ENCODE peak calls at places on chromosomes 2 and 18, in eight cellular contexts. One of them, this sample, is unnamed. For H3K4me1, the result is how much of the 10 kb centered on the place peaks cover.

GRCh38 chr2:230908595-230909191 is 16.3 kb downstream of the GPR55 start:
- DNase-seq in psoas muscle: no peak
- DNase-seq in heart right ventricle: no peak
- DNase-seq in GM23248: peak
- DNase-seq in neural progenitor cell: no peak
- DNase-seq in CD8-positive, alpha-beta T cell: no peak
- DNase-seq in K562: peak
- DNase-seq in endothelial cell of umbilical vein: no peak
- DNase-seq in this sample: no peak

GRCh38 chr2:9347411-9347853 is 75.9 kb downstream of the ITGB1BP1 start:
- DNase-seq in K562: no peak
- DNase-seq in psoas muscle: peak
- DNase-seq in GM23248: peak
- DNase-seq in neural progenitor cell: no peak
- DNase-seq in CD8-positive, alpha-beta T cell: no peak
- DNase-seq in endothelial cell of umbilical vein: peak
- DNase-seq in heart right ventricle: peak
- DNase-seq in this sample: no peak

GRCh38 chr2:181354626-181355025 is 102.6 kb upstream of the ITGA4 start:
- DNase-seq in psoas muscle: no peak
- DNase-seq in endothelial cell of umbilical vein: no peak
- DNase-seq in K562: no peak
- DNase-seq in neural progenitor cell: no peak
- DNase-seq in CD8-positive, alpha-beta T cell: no peak
- DNase-seq in heart right ventricle: no peak
- DNase-seq in GM23248: peak
- DNase-seq in this sample: no peak

GRCh38 chr2:238240761-238241711 is 1.2 kb upstream of the HES6 start:
- DNase-seq in heart right ventricle: peak
- DNase-seq in K562: peak
- DNase-seq in CD8-positive, alpha-beta T cell: no peak
- DNase-seq in psoas muscle: peak
- DNase-seq in GM23248: peak
- DNase-seq in endothelial cell of umbilical vein: peak
- DNase-seq in neural progenitor cell: peak
- DNase-seq in this sample: no peak

GRCh38 chr2:127170452-127171197 is 49.5 kb downstream of the CYP27C1 start:
- DNase-seq in K562: no peak
- DNase-seq in neural progenitor cell: no peak
- DNase-seq in CD8-positive, alpha-beta T cell: no peak
- DNase-seq in endothelial cell of umbilical vein: no peak
- DNase-seq in GM23248: no peak
- DNase-seq in heart right ventricle: no peak
- DNase-seq in psoas muscle: no peak
- DNase-seq in this sample: no peak

GRCh38 chr2:86522711-86523110 is 40.5 kb downstream of the CHMP3 start:
- DNase-seq in CD8-positive, alpha-beta T cell: no peak
- DNase-seq in K562: no peak
- DNase-seq in neural progenitor cell: no peak
- DNase-seq in heart right ventricle: no peak
- DNase-seq in psoas muscle: no peak
- DNase-seq in endothelial cell of umbilical vein: no peak
- DNase-seq in GM23248: no peak
- DNase-seq in this sample: no peak

GRCh38 chr18:63850010-63850409 is 37.5 kb upstream of the SERPINB2 start:
- DNase-seq in endothelial cell of umbilical vein: peak
- DNase-seq in heart right ventricle: no peak
- DNase-seq in GM23248: peak
- DNase-seq in psoas muscle: no peak
- DNase-seq in neural progenitor cell: peak
- DNase-seq in CD8-positive, alpha-beta T cell: no peak
- DNase-seq in K562: no peak
- DNase-seq in this sample: no peak

GRCh38 chr2:119683717-119684443 is 4.9 kb downstream of the TMEM177 start:
- DNase-seq in heart right ventricle: no peak
- DNase-seq in GM23248: no peak
- DNase-seq in neural progenitor cell: no peak
- DNase-seq in CD8-positive, alpha-beta T cell: no peak
- DNase-seq in K562: peak
- DNase-seq in endothelial cell of umbilical vein: no peak
- DNase-seq in psoas muscle: no peak
- DNase-seq in this sample: no peak

GRCh38 chr2:88452980-88453582 is 588 bp upstream of the FOXI3 start:
- DNase-seq in K562: no peak
- DNase-seq in neural progenitor cell: peak
- DNase-seq in GM23248: no peak
- DNase-seq in psoas muscle: no peak
- DNase-seq in CD8-positive, alpha-beta T cell: no peak
- DNase-seq in endothelial cell of umbilical vein: peak
- DNase-seq in heart right ventricle: no peak
- DNase-seq in this sample: no peak

GRCh38 chr18:66013976-66014375 is 263.2 kb downstream of the CDH7 start:
- DNase-seq in GM23248: no peak
- DNase-seq in endothelial cell of umbilical vein: no peak
- DNase-seq in CD8-positive, alpha-beta T cell: no peak
- DNase-seq in heart right ventricle: no peak
- DNase-seq in neural progenitor cell: no peak
- DNase-seq in psoas muscle: no peak
- DNase-seq in K562: no peak
- DNase-seq in this sample: no peak

GRCh38 chr2:29562896-29563295 is 358.5 kb downstream of the ALK start:
- DNase-seq in psoas muscle: no peak
- DNase-seq in neural progenitor cell: no peak
- DNase-seq in CD8-positive, alpha-beta T cell: no peak
- DNase-seq in endothelial cell of umbilical vein: no peak
- DNase-seq in K562: no peak
- DNase-seq in heart right ventricle: no peak
- DNase-seq in GM23248: no peak
- DNase-seq in this sample: no peak

GRCh38 chr2:17538022-17538843 is 2.3 kb upstream of the VSNL1 start:
- DNase-seq in endothelial cell of umbilical vein: peak
- DNase-seq in GM23248: peak
- DNase-seq in heart right ventricle: no peak
- DNase-seq in psoas muscle: no peak
- DNase-seq in K562: no peak
- DNase-seq in neural progenitor cell: peak
- DNase-seq in CD8-positive, alpha-beta T cell: no peak
- DNase-seq in this sample: no peak

GRCh38 chr2:6368271-6368670 is 497.4 kb downstream of the CMPK2 start:
- DNase-seq in heart right ventricle: no peak
- DNase-seq in endothelial cell of umbilical vein: no peak
- DNase-seq in GM23248: peak
- DNase-seq in K562: no peak
- DNase-seq in neural progenitor cell: no peak
- DNase-seq in CD8-positive, alpha-beta T cell: no peak
- DNase-seq in psoas muscle: no peak
- DNase-seq in this sample: no peak

GRCh38 chr18:4020026-4020425 is 435.1 kb downstream of the DLGAP1 start:
- DNase-seq in endothelial cell of umbilical vein: no peak
- DNase-seq in psoas muscle: no peak
- DNase-seq in CD8-positive, alpha-beta T cell: no peak
- DNase-seq in heart right ventricle: no peak
- DNase-seq in K562: no peak
- DNase-seq in neural progenitor cell: no peak
- DNase-seq in GM23248: no peak
- DNase-seq in this sample: no peak

GRCh38 chr2:42142476-42143184 is 26.5 kb upstream of the EML4 start:
- DNase-seq in heart right ventricle: no peak
- DNase-seq in neural progenitor cell: no peak
- DNase-seq in K562: no peak
- DNase-seq in CD8-positive, alpha-beta T cell: no peak
- DNase-seq in GM23248: peak
- DNase-seq in psoas muscle: no peak
- DNase-seq in endothelial cell of umbilical vein: no peak
- DNase-seq in this sample: no peak

GRCh38 chr18:60664736-60665135 is 292.2 kb upstream of the MC4R start:
- DNase-seq in CD8-positive, alpha-beta T cell: no peak
- DNase-seq in psoas muscle: no peak
- DNase-seq in GM23248: no peak
- DNase-seq in K562: no peak
- DNase-seq in endothelial cell of umbilical vein: no peak
- DNase-seq in heart right ventricle: no peak
- DNase-seq in neural progenitor cell: no peak
- DNase-seq in this sample: no peak

GRCh38 chr2:189363559-189363958 is 77.7 kb upstream of the WDR75 start:
- DNase-seq in psoas muscle: no peak
- DNase-seq in heart right ventricle: no peak
- DNase-seq in CD8-positive, alpha-beta T cell: no peak
- DNase-seq in endothelial cell of umbilical vein: peak
- DNase-seq in GM23248: peak
- DNase-seq in K562: no peak
- DNase-seq in neural progenitor cell: no peak
- DNase-seq in this sample: no peak

GRCh38 chr2:31341351-31341750 is 73.2 kb downstream of the XDH start:
- DNase-seq in K562: no peak
- DNase-seq in endothelial cell of umbilical vein: no peak
- DNase-seq in psoas muscle: no peak
- DNase-seq in heart right ventricle: no peak
- DNase-seq in CD8-positive, alpha-beta T cell: no peak
- DNase-seq in neural progenitor cell: no peak
- DNase-seq in GM23248: no peak
- DNase-seq in this sample: no peak

GRCh38 chr18:48831802-48832201 is 119.0 kb downstream of the SMAD7 start:
- DNase-seq in GM23248: no peak
- DNase-seq in heart right ventricle: no peak
- DNase-seq in CD8-positive, alpha-beta T cell: peak
- DNase-seq in endothelial cell of umbilical vein: no peak
- DNase-seq in psoas muscle: no peak
- DNase-seq in K562: no peak
- DNase-seq in neural progenitor cell: no peak
- DNase-seq in this sample: no peak
- H3K4me1 ChIP-seq in GM23248: half or more
- H3K4me1 ChIP-seq in heart right ventricle: half or more
- H3K4me1 ChIP-seq in CD8-positive, alpha-beta T cell: under half
- H3K4me1 ChIP-seq in endothelial cell of umbilical vein: under half
- H3K4me1 ChIP-seq in psoas muscle: under half
- H3K4me1 ChIP-seq in K562: under half
- H3K4me1 ChIP-seq in neural progenitor cell: half or more
- H3K4me1 ChIP-seq in this sample: under half

GRCh38 chr2:158781562-158781961 is 13.6 kb upstream of the DAPL1 start:
- DNase-seq in neural progenitor cell: peak
- DNase-seq in heart right ventricle: no peak
- DNase-seq in psoas muscle: no peak
- DNase-seq in GM23248: peak
- DNase-seq in K562: no peak
- DNase-seq in endothelial cell of umbilical vein: peak
- DNase-seq in CD8-positive, alpha-beta T cell: no peak
- DNase-seq in this sample: no peak
- H3K4me1 ChIP-seq in neural progenitor cell: under half
- H3K4me1 ChIP-seq in heart right ventricle: under half
- H3K4me1 ChIP-seq in psoas muscle: under half
- H3K4me1 ChIP-seq in GM23248: under half
- H3K4me1 ChIP-seq in K562: under half
- H3K4me1 ChIP-seq in endothelial cell of umbilical vein: under half
- H3K4me1 ChIP-seq in CD8-positive, alpha-beta T cell: under half
- H3K4me1 ChIP-seq in this sample: under half

DNA sequence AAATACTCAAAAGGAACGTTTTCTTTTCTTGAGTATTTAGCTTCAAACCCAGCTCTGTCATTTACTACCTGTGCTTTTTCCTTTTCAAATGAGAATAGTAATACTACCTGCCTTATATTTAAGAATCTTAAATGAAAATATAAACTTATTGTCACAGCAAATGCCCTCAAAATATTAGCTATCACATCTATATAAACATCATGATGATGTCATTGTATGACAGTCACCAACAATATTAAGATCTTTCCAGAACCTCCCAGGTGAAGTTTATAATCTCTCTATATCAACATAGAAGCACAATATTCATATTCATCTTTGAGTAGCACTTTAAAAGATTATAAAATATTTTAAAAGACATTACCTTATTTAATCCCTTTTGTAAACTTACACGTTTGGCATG is 92.2 kb downstream of the DOK6 start:
- DNase-seq in psoas muscle: no peak
- DNase-seq in heart right ventricle: no peak
- DNase-seq in neural progenitor cell: no peak
- DNase-seq in endothelial cell of umbilical vein: no peak
- DNase-seq in CD8-positive, alpha-beta T cell: no peak
- DNase-seq in K562: no peak
- DNase-seq in GM23248: no peak
- DNase-seq in this sample: no peak
- H3K4me1 ChIP-seq in psoas muscle: under half
- H3K4me1 ChIP-seq in heart right ventricle: under half
- H3K4me1 ChIP-seq in neural progenitor cell: under half
- H3K4me1 ChIP-seq in endothelial cell of umbilical vein: under half
- H3K4me1 ChIP-seq in CD8-positive, alpha-beta T cell: under half
- H3K4me1 ChIP-seq in K562: under half
- H3K4me1 ChIP-seq in GM23248: under half
- H3K4me1 ChIP-seq in this sample: under half

DNA sequence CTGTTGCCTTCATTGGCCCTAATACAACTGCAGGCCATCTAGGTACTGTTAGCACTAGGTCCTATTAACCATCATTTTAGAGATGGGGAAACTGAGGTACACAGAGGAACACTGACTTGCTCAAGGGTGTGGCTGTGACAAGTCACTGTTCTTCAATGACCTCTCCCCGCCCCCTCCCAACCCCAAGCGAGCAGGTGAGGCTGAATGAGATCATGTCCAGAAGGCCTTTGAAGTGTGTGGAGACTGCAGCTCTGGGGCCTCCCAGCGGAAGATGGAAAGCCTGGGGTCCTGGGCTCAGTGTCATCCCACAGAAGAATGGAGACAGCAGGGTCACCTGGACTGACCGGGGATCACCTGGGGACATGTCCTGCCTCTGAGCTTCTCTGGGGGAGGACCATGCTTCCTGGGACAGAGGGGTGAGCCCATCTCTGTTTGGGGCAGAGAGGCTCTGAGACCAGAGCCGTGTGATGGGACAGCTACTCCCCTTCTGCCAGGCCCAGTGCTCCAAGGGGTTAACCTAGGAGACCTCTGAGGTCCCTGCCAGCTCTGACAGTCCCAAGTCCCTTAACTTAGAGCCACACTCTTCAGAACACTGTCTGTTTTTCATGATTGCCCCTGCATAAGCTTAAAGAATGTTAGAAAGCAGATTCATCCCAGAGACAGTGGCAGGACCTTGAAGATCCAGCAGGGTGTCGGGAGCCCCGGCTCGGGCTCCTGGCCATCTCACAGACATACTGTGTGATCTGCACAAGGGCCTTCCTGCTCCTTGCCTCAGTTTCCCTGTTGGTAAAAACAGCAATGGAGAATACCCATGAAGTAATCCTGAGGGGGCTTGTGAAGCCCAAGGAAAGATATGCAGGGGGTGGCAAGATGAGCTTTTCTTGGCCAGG is 16.7 kb upstream of the FOSL2 start:
- DNase-seq in psoas muscle: no peak
- DNase-seq in K562: no peak
- DNase-seq in endothelial cell of umbilical vein: no peak
- DNase-seq in CD8-positive, alpha-beta T cell: no peak
- DNase-seq in heart right ventricle: no peak
- DNase-seq in neural progenitor cell: no peak
- DNase-seq in GM23248: no peak
- DNase-seq in this sample: no peak
- H3K4me1 ChIP-seq in psoas muscle: under half
- H3K4me1 ChIP-seq in K562: under half
- H3K4me1 ChIP-seq in endothelial cell of umbilical vein: under half
- H3K4me1 ChIP-seq in CD8-positive, alpha-beta T cell: under half
- H3K4me1 ChIP-seq in heart right ventricle: under half
- H3K4me1 ChIP-seq in neural progenitor cell: under half
- H3K4me1 ChIP-seq in GM23248: under half
- H3K4me1 ChIP-seq in this sample: under half

This sample was measured in naive thymus-derived CD4-positive, alpha-beta T cell.